ENCODE peak calls at places on chromosomes 5 and 9, in five cellular contexts. E is sigmoid colon, A is SK-N-SH, Q is A549, X is stomach. H is an unnamed sample.

GRCh38 chr9:7094052-7094451 is 336.3 kb downstream of the KDM4C start:
- DNase-seq in E (no peak), Q (peak), A (peak), X (no peak), H (no peak)

GRCh38 chr5:96297290-96297689 is 135.8 kb downstream of the PCSK1 start:
- DNase-seq in Q (no peak), E (peak), A (peak), X (no peak), H (no peak)

GRCh38 chr5:90398726-90399125 is 10.8 kb downstream of the CETN3 start:
- DNase-seq in X (no peak), Q (no peak), E (no peak), A (no peak), H (no peak)

GRCh38 chr9:113538646-113539430 is 75.3 kb downstream of the RGS3 start:
- DNase-seq in A (no peak), E (peak), Q (no peak), X (no peak), H (no peak)

GRCh38 chr9:112037281-112038016 is 137.6 kb downstream of the SUSD1 start:
- DNase-seq in Q (no peak), A (no peak), E (no peak), X (no peak), H (no peak)

GRCh38 chr5:21680196-21680595 is 1172.9 kb downstream of the CDH12 start:
- DNase-seq in X (no peak), E (no peak), Q (peak), A (no peak), H (no peak)

GRCh38 chr5:108655750-108656450 is 91.8 kb upstream of the FER start:
- DNase-seq in A (no peak), X (no peak), Q (peak), E (no peak), H (no peak)

GRCh38 chr5:160262665-160263064 is 33.4 kb downstream of the FABP6 start:
- DNase-seq in E (no peak), A (peak), X (no peak), Q (no peak), H (no peak)

GRCh38 chr5:79480991-79481390 is 32.9 kb downstream of the HOMER1 start:
- DNase-seq in E (no peak), X (no peak), A (no peak), Q (no peak), H (no peak)

GRCh38 chr9:132942541-132943182 is 1.8 kb downstream of the TSC1 start:
- DNase-seq in Q (no peak), X (no peak), A (no peak), E (no peak), H (no peak)

GRCh38 chr9:12784461-12785250 is 9.8 kb downstream of the LURAP1L start:
- DNase-seq in A (no peak), E (peak), Q (peak), X (peak), H (no peak)

GRCh38 chr9:2087500-2088313 is 72.6 kb downstream of the SMARCA2 start:
- DNase-seq in E (no peak), A (peak), X (no peak), Q (peak), H (no peak)

GRCh38 chr5:55633574-55634203 is 78.4 kb downstream of the SLC38A9 start:
- DNase-seq in A (no peak), X (no peak), Q (peak), E (no peak), H (no peak)

GRCh38 chr5:55636177-55636576 is 75.9 kb downstream of the SLC38A9 start:
- DNase-seq in Q (peak), E (no peak), A (peak), X (no peak), H (no peak)

GRCh38 chr5:55634204-55634785 is 77.8 kb downstream of the SLC38A9 start:
- DNase-seq in E (no peak), Q (no peak), A (no peak), X (no peak), H (peak)

GRCh38 chr5:55636711-55637110 is 75.4 kb downstream of the SLC38A9 start:
- DNase-seq in X (no peak), Q (peak), A (no peak), E (no peak), H (peak)

GRCh38 chr5:55634866-55635265 is 77.3 kb downstream of the SLC38A9 start:
- DNase-seq in E (no peak), X (no peak), A (no peak), Q (no peak), H (no peak)
- H3K4me3 ChIP-seq in E (no peak), X (no peak), A (no peak), Q (no peak), H (no peak)

DNA sequence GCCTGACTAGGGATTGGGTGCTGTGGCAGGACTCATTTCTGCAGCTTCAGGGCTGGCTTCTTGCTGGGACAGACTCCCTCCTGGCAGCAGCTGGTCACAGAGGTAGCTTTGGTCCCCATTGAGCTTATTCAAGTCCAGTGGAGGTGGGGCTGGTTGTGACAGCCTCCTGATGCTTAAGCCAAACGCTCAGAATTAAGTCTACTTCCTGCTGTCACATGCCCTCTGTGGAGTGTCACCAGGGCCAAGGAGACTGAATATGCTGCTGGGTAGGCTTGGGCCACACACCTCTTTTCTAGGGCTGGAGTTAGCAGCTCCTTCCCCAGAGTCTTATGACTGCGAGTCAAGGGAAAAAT is 44.4 kb downstream of the NXNL2 start:
- DNase-seq in X (no peak), E (no peak), A (no peak), Q (no peak), H (no peak)
- TF ChIP-seq EP300 in X (no peak), E (no peak), A (no peak), Q (no peak), H (no peak)

GRCh38 chr9:129497064-129497836 is 123.7 kb downstream of the C9orf50 start:
- DNase-seq in Q (no peak), E (peak), A (peak), X (no peak), H (peak)
- H3K4me3 ChIP-seq in Q (peak), E (peak), A (peak), X (peak), H (peak)

DNA sequence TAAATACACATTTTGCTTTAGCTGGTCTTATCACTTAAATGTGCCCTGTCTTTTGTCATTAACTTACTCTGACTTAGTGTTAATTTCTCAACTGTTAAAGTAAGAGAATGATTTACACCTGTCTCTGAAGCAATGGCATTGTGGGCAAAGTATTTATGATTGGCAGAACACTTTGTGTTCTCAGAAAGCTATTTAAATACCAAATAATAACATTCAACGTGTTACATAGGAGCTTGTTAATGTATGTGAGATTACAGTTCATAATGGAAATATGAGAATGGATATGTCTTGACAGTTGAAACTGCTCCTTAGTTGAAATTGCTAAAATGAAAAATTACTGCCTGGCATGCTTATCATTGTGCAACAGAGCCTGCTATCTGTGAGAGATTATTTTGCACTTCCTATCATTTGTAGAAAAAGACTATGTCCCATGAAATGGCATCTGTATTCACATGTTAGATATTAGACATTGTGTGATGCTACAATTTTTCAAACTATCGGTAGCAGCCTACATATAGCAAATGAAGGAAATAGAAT is 46.1 kb downstream of the PRR16 start:
- DNase-seq in A (no peak), E (no peak), X (no peak), Q (no peak), H (no peak)
- TF ChIP-seq EP300 in A (no peak), E (no peak), X (no peak), Q (no peak), H (no peak)

GRCh38 chr9:37289631-37290030 is 132.9 kb upstream of the GRHPR start:
- DNase-seq in E (no peak), X (no peak), Q (no peak), A (no peak), H (no peak)
- H3K4me3 ChIP-seq in E (no peak), X (no peak), Q (no peak), A (no peak), H (no peak)

GRCh38 chr5:157959355-157959754 is 100.4 kb upstream of the CLINT1 start:
- DNase-seq in A (no peak), X (no peak), Q (no peak), E (peak), H (no peak)
- TF ChIP-seq EP300 in A (no peak), X (no peak), Q (no peak), E (no peak), H (no peak)

GRCh38 chr5:134022333-134022732 is 17.6 kb upstream of the VDAC1 start:
- DNase-seq in X (no peak), Q (no peak), E (no peak), A (no peak), H (no peak)

GRCh38 chr5:134020188-134020587 is 15.4 kb upstream of the VDAC1 start:
- DNase-seq in A (no peak), E (no peak), X (peak), Q (no peak), H (no peak)

GRCh38 chr5:134018986-134019316 is 14.2 kb upstream of the VDAC1 start:
- DNase-seq in E (no peak), Q (no peak), A (no peak), X (no peak), H (no peak)

GRCh38 chr5:134019636-134020035 is 14.9 kb upstream of the VDAC1 start:
- DNase-seq in A (no peak), E (no peak), Q (no peak), X (peak), H (no peak)

DNA sequence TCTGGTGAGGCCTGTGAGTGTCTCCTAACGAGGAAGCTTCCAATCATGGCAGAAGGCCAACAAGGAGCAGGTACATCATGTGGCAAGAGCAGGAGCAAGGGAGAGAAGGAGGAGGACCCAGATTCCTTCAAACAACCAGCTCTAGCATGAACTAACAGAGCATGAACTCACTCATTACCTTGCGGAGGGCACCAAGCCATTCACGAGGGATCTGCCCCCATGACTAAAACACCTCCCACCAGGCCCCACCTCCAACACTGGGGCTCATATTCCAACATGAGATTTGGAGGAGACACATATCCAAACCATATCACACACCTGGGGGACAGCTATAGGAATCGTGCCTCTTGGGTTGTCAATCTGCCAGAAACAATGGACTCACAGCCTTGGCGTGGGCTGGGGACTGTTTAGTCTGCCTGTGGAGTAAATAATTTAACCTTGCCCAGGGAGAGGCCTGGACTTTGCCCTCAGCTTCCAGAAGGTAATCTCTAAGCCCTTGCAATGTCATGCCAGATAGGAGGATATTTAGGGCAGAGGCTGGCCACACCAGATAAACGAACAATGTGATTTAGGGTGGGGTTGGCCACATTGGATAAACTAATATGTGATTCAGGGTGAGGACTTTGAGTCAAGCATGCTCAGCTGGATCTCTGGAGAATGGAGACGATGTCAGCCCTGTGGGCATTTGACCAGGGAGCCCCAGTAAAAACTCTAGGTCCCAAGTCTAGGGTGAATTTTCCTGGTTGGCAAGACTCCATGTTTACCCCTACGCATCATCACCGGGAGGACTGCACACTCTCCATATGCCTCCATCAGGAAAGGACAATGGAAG is 13.6 kb upstream of the VDAC1 start:
- DNase-seq in E (no peak), Q (peak), X (peak), A (no peak), H (no peak)
- H3K4me3 ChIP-seq in E (no peak), Q (no peak), X (no peak), A (no peak), H (no peak)

GRCh38 chr5:151023651-151024050 is 3.3 kb downstream of the GPX3 start:
- DNase-seq in E (peak), A (no peak), Q (no peak), X (peak), H (peak)
- TF ChIP-seq EP300 in E (no peak), A (no peak), Q (no peak), X (no peak), H (no peak)